ENCODE peak calls at places on chromosomes 3 and 15, in nine cellular contexts. E is HepG2, J is K562, S is vagina, C is prostate gland, R is esophagus muscularis mucosa, O is sigmoid colon, A is GM23338, B is transverse colon. Q is an unnamed sample. For H3K4me1, the result is how much of the 10 kb centered on the place peaks cover.

GRCh38 chr3:99794485-99794884 is 23.2 kb upstream of the CMSS1 start:
- DNase-seq in C (no peak), O (no peak), E (no peak), R (no peak), J (no peak), B (no peak), A (no peak), S (no peak), Q (no peak)

GRCh38 chr15:77784361-77785292 is 151.9 kb upstream of the LINGO1 start:
- DNase-seq in S (no peak), C (no peak), A (peak), R (no peak), J (peak), O (no peak), B (no peak), E (peak), Q (no peak)

GRCh38 chr15:59873873-59874272 is 130.2 kb upstream of the FOXB1 start:
- DNase-seq in C (no peak), R (no peak), S (no peak), E (no peak), A (no peak), B (no peak), O (no peak), J (no peak), Q (no peak)

GRCh38 chr3:87333393-87333892 is 57.1 kb upstream of the POU1F1 start:
- DNase-seq in C (peak), J (peak), R (no peak), E (peak), S (no peak), O (no peak), A (no peak), B (no peak), Q (no peak)

GRCh38 chr3:12460132-12460531 is 24.1 kb upstream of the TSEN2 start:
- DNase-seq in J (no peak), E (no peak), C (no peak), B (peak), A (no peak), R (no peak), S (no peak), O (no peak), Q (no peak)

GRCh38 chr3:145936986-145937385 is 224.0 kb downstream of the PLOD2 start:
- DNase-seq in C (no peak), R (no peak), O (no peak), E (no peak), S (no peak), J (no peak), A (no peak), B (no peak), Q (no peak)

GRCh38 chr3:128492353-128493220 is at the start of gene GATA2:
- DNase-seq in R (no peak), C (peak), E (no peak), S (no peak), O (peak), J (peak), B (no peak), A (peak), Q (peak)

GRCh38 chr15:55290361-55291057 is 896 bp upstream of the RAB27A start:
- DNase-seq in J (peak), R (peak), B (peak), A (peak), E (peak), S (no peak), O (peak), C (peak), Q (peak)

GRCh38 chr3:24242012-24242698 is 252.5 kb downstream of the THRB start:
- DNase-seq in C (peak), E (no peak), S (no peak), A (peak), R (no peak), O (no peak), B (no peak), J (no peak), Q (no peak)

GRCh38 chr15:99435138-99435695 is 130.6 kb upstream of the MEF2A start:
- DNase-seq in R (no peak), S (no peak), E (no peak), C (peak), O (peak), B (peak), A (no peak), J (no peak), Q (peak)

GRCh38 chr15:99433026-99433756 is 132.6 kb upstream of the MEF2A start:
- DNase-seq in J (peak), C (no peak), B (peak), A (no peak), O (peak), E (no peak), S (no peak), R (no peak), Q (peak)

GRCh38 chr15:99434506-99435137 is 131.2 kb upstream of the MEF2A start:
- DNase-seq in O (peak), E (no peak), C (no peak), R (no peak), B (no peak), A (no peak), J (no peak), S (no peak), Q (peak)

GRCh38 chr15:99432271-99433025 is 133.3 kb upstream of the MEF2A start:
- DNase-seq in B (peak), C (no peak), O (peak), R (no peak), J (no peak), S (no peak), E (no peak), A (no peak), Q (peak)

DNA sequence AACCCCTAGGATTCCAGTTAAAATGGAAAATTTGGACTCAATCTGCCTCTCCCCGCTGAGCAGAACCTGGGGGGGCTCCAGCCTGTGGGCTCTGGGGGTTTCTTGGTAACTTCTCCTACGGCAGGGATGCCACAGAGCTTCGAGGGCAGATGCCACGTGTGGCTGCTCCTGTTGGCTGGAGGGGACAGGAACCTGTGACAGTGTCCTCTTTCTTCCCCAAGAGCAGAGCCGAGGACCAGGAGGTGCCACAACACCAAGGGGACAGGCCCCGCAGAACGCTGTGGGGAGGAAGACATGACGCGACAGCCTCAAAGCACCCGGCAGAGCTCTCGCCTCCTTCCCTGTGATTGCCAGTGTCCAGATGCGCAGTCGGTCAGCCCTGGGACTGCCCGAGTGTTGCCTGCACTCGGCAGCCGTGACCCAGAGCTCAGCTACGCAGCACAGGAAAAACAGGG is 132.0 kb upstream of the MEF2A start:
- DNase-seq in E (no peak), R (no peak), J (no peak), B (no peak), O (peak), C (no peak), A (no peak), S (no peak), Q (peak)
- H3K4me1 ChIP-seq in E (under half), R (half or more), J (under half), B (under half), O (under half), C (under half), A (under half), S (under half), Q (half or more)

GRCh38 chr15:66390670-66391069 is 4.0 kb downstream of the MAP2K1 start:
- DNase-seq in S (no peak), C (no peak), R (no peak), B (peak), O (no peak), A (no peak), E (no peak), J (peak), Q (no peak)
- TF ChIP-seq POLR2AphosphoS5 in S (no peak), C (no peak), R (peak), B (no peak), O (no peak), A (no peak), E (no peak), J (no peak), Q (no peak)

GRCh38 chr15:94352940-94353820 is 121.8 kb downstream of the MCTP2 start:
- DNase-seq in O (no peak), A (no peak), C (no peak), R (no peak), B (no peak), J (no peak), S (no peak), E (peak), Q (no peak)
- H3K4me1 ChIP-seq in O (under half), A (under half), C (under half), R (under half), B (under half), J (under half), S (under half), E (under half), Q (under half)

GRCh38 chr3:172379372-172379771 is 68.9 kb downstream of the GHSR start:
- DNase-seq in E (no peak), C (no peak), A (no peak), J (no peak), R (no peak), O (no peak), S (no peak), B (no peak), Q (no peak)
- TF ChIP-seq POLR2AphosphoS5 in E (no peak), C (no peak), A (no peak), J (no peak), R (no peak), O (no peak), S (no peak), B (no peak), Q (no peak)

DNA sequence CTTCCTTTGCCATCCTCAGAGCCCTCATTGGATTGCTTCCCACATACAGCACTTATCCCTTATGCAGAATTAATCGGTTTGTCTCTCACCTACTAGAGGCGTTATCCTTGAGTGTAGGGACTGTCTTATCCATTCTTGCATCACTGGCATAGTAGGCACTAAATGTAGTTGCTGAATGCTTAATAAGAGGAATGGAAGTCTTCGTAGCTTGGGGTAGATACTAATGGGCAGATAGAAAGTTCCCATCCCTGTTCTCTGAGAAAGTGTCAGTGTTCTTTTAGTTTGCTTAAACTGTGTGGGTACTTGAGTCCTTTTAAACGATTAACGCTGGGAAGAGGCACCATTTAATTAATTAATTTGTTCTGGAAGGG is 1.4 kb upstream of the MBNL1 start:
- DNase-seq in C (no peak), O (no peak), J (no peak), B (no peak), E (no peak), A (no peak), R (no peak), S (no peak), Q (no peak)
- H3K4me1 ChIP-seq in C (under half), O (under half), J (under half), B (half or more), E (under half), A (under half), R (half or more), S (under half), Q (half or more)

DNA sequence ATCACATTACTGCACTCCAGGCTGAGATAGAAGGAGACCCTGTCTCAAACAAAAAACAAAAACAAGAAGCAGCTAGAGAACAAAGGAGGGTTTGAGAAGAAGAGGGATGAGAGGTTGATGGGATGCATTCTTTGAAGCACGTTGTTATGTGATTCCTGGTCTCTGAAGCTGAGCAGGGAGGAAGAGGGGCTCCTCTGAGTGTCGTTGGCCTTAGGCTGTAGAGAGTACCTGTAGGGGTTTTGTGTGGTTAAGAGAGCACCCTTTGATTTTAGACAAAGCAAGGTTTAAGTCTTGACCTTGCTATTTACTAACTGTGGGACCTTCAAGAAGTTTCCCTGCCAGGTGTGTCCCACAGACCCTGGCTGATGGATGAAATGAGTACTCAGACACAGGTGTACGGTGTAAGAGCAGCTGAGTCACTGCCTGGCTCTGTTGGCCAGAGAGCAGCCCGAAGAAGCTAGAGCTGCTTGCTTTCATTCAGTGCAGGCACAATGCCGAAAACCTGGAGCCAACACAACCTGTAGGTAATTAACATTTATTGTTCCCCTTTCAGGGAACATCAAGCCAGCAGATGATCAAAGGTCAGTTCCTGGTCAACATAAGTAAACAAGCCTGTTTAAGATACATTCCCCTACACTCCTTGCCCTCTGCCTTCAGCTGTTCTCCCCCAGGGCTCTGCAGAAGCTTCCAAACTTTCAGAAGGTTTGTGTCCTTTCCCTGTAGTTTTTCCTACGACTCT is 67.2 kb downstream of the LRRK1 start:
- DNase-seq in A (no peak), E (no peak), C (no peak), O (no peak), R (no peak), J (no peak), B (peak), S (no peak), Q (no peak)
- TF ChIP-seq POLR2AphosphoS5 in A (no peak), E (no peak), C (no peak), O (no peak), R (no peak), J (no peak), B (no peak), S (no peak), Q (no peak)

GRCh38 chr3:98737301-98737700 is 25.8 kb upstream of the ST3GAL6 start:
- DNase-seq in J (no peak), R (no peak), O (no peak), S (no peak), E (no peak), B (no peak), A (no peak), C (no peak), Q (no peak)
- H3K4me1 ChIP-seq in J (under half), R (under half), O (under half), S (under half), E (half or more), B (under half), A (under half), C (under half), Q (under half)

GRCh38 chr15:74780523-74780982 is 1.3 kb upstream of the CSK start:
- DNase-seq in A (no peak), E (no peak), B (no peak), O (no peak), J (no peak), C (no peak), S (no peak), R (no peak), Q (no peak)

GRCh38 chr15:74782596-74783071 is 754 bp downstream of the CSK start:
- DNase-seq in E (no peak), R (no peak), O (no peak), B (no peak), J (no peak), A (no peak), S (no peak), C (no peak), Q (no peak)

GRCh38 chr15:74779162-74779648 is 2.7 kb upstream of the CSK start:
- DNase-seq in A (no peak), J (no peak), E (no peak), S (no peak), B (no peak), O (no peak), R (no peak), C (no peak), Q (no peak)

GRCh38 chr15:74781673-74782595 is at the start of gene CSK:
- DNase-seq in J (peak), C (peak), E (no peak), S (no peak), R (no peak), A (peak), O (peak), B (peak), Q (no peak)

DNA sequence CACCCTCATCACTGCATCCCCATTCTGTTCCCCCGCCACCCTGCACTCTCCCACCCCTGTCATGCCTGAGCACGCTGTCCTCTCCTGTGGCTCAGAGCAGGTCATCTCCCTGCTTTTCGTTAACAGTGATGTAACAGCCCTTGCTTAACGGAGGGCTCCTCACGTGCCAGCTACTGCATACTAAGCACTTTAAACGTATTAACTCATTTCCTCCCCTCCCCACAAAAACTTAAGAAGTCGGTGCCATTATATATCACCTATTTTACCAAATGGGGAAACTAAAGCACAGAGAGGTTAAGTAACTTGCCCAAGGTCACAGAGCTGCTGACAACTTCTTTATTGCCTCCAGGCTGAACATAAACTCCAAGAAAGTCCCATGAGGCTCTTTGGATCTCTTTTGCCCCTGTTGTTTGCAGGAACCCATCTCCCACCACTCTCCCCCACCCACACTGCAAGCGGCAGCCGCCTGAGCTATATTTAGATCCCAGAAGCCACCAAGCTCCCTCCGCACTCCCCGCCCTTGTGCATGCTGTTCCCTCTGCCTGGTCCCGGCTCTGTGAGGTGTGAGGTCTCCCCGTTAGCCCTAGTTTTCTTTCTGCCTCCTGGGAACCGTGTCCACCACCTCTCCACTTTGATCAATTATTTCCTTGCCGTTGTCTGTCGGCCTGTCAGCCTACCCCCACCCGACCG is 752 bp upstream of the CSK start:
- DNase-seq in O (no peak), R (no peak), S (no peak), J (peak), E (no peak), A (peak), C (no peak), B (no peak), Q (no peak)
- TF ChIP-seq POLR2AphosphoS5 in O (no peak), R (no peak), S (no peak), J (no peak), E (no peak), A (no peak), C (no peak), B (no peak), Q (no peak)

Q was measured in suprapubic skin.